ENCODE peak calls at places on chromosomes 13 and 19, in four cellular contexts. I, T, W and N are unnamed samples. For H3K4me1 and H3K27me3, the result is how much of the 10 kb centered on the place peaks cover.

GRCh38 chr19:30648321-30648720 is 276.1 kb downstream of the ZNF536 start:
- DNase-seq in I (no peak), T (no peak), W (no peak), N (no peak)

GRCh38 chr13:25207291-25207690 is 35.2 kb upstream of the AMER2 start:
- DNase-seq in I (no peak), T (no peak), W (no peak), N (no peak)

GRCh38 chr13:110536006-110536693 is 25.4 kb downstream of the RAB20 start:
- DNase-seq in I (no peak), T (no peak), W (no peak), N (no peak)

GRCh38 chr13:51520524-51520923 is 63.7 kb upstream of the WDFY2 start:
- DNase-seq in I (no peak), T (no peak), W (no peak), N (no peak)

GRCh38 chr13:29908411-29908810 is 58.0 kb upstream of the UBL3 start:
- DNase-seq in I (no peak), T (peak), W (no peak), N (peak)

GRCh38 chr19:1825909-1826556 is 14.0 kb upstream of the ATP8B3 start:
- DNase-seq in I (peak), T (peak), W (peak), N (peak)

GRCh38 chr13:97344250-97345175 is 89.5 kb upstream of the RAP2A start:
- DNase-seq in I (peak), T (peak), W (peak), N (no peak)

GRCh38 chr13:100040196-100040595 is 48.7 kb upstream of the PCCA start:
- DNase-seq in I (no peak), T (no peak), W (no peak), N (no peak)

GRCh38 chr19:54245936-54246335 is 3.3 kb upstream of the LILRA6 start:
- DNase-seq in I (no peak), T (no peak), W (no peak), N (no peak)

GRCh38 chr13:73210218-73210883 is 151.5 kb downstream of the KLF5 start:
- DNase-seq in I (no peak), T (no peak), W (no peak), N (no peak)

GRCh38 chr13:26663801-26664200 is 96.8 kb downstream of the GPR12 start:
- DNase-seq in I (no peak), T (no peak), W (no peak), N (no peak)

GRCh38 chr13:114130708-114131580 is 1.5 kb downstream of the RASA3 start:
- DNase-seq in I (peak), T (peak), W (peak), N (peak)

GRCh38 chr13:113499936-113500335 is 9.4 kb upstream of the DCUN1D2 start:
- DNase-seq in I (no peak), T (no peak), W (no peak), N (no peak)

GRCh38 chr19:10516671-10517286 is 468 bp downstream of the S1PR5 start:
- DNase-seq in I (peak), T (no peak), W (no peak), N (no peak)

GRCh38 chr13:22064854-22065646 is 394.2 kb downstream of the FGF9 start:
- DNase-seq in I (no peak), T (no peak), W (no peak), N (no peak)

GRCh38 chr19:3162418-3163229 is 15.9 kb upstream of the S1PR4 start:
- DNase-seq in I (peak), T (no peak), W (no peak), N (no peak)

GRCh38 chr19:38070573-38070972 is 153.4 kb downstream of the DPF1 start:
- DNase-seq in I (no peak), T (no peak), W (no peak), N (peak)

GRCh38 chr19:8601796-8602195 is 8.7 kb downstream of the ADAMTS10 start:
- DNase-seq in I (no peak), T (no peak), W (no peak), N (no peak)

GRCh38 chr13:48159436-48160225 is 64.7 kb upstream of the MED4 start:
- DNase-seq in I (no peak), T (no peak), W (no peak), N (peak)

GRCh38 chr19:3723883-3724282 is 15.7 kb downstream of the TJP3 start:
- DNase-seq in I (peak), T (no peak), W (no peak), N (no peak)

GRCh38 chr19:4914736-4915501 is 5.6 kb downstream of the UHRF1 start:
- DNase-seq in I (no peak), T (no peak), W (peak), N (peak)

GRCh38 chr13:35164324-35164932 is 222.4 kb downstream of the NBEA start:
- DNase-seq in I (peak), T (no peak), W (no peak), N (no peak)

GRCh38 chr13:112625698-112626097 is 37.7 kb upstream of the TUBGCP3 start:
- DNase-seq in I (no peak), T (no peak), W (no peak), N (no peak)

GRCh38 chr13:44435142-44435982 is 61.7 kb downstream of the SERP2 start:
- DNase-seq in I (peak), T (peak), W (peak), N (peak)

GRCh38 chr19:31014668-31015067 is 334.6 kb downstream of the TSHZ3 start:
- DNase-seq in I (no peak), T (no peak), W (no peak), N (no peak)

GRCh38 chr13:105121221-105121620 is 1414.2 kb downstream of the EFNB2 start:
- DNase-seq in I (no peak), T (no peak), W (no peak), N (no peak)

GRCh38 chr19:52296773-52297600 is at the start of gene ZNF480:
- DNase-seq in I (peak), T (peak), W (peak), N (peak)

GRCh38 chr13:47433461-47434005 is 536.7 kb upstream of the HTR2A start:
- DNase-seq in I (no peak), T (no peak), W (no peak), N (no peak)

GRCh38 chr19:46328079-46328478 is 18.8 kb upstream of the PPP5C start:
- DNase-seq in I (no peak), T (no peak), W (no peak), N (no peak)

GRCh38 chr19:10612515-10613119 is 12.7 kb upstream of the SLC44A2 start:
- DNase-seq in I (no peak), T (peak), W (no peak), N (no peak)

GRCh38 chr13:53200498-53201453 is 172.2 kb downstream of the OLFM4 start:
- DNase-seq in I (peak), T (no peak), W (no peak), N (no peak)

GRCh38 chr19:14536926-14537692 is 7.7 kb downstream of the TECR start:
- DNase-seq in I (peak), T (peak), W (no peak), N (no peak)

GRCh38 chr13:75415720-75416119 is 66.2 kb downstream of the TBC1D4 start:
- DNase-seq in I (no peak), T (no peak), W (no peak), N (no peak)

GRCh38 chr13:73702419-73703071 is 431.7 kb downstream of the KLF12 start:
- DNase-seq in I (peak), T (no peak), W (no peak), N (no peak)

GRCh38 chr13:21060827-21061076 is 634 bp downstream of the LATS2 start:
- DNase-seq in I (peak), T (no peak), W (no peak), N (peak)

GRCh38 chr19:38281820-38282566 is 17.6 kb downstream of the SPINT2 start:
- DNase-seq in I (no peak), T (no peak), W (no peak), N (no peak)

GRCh38 chr13:51518847-51519246 is 65.4 kb upstream of the WDFY2 start:
- DNase-seq in I (no peak), T (no peak), W (no peak), N (no peak)

GRCh38 chr19:3398114-3398899 is 31.9 kb downstream of the NFIC start:
- DNase-seq in I (peak), T (peak), W (no peak), N (no peak)

GRCh38 chr19:39115105-39115847 is 10.3 kb upstream of the PAK4 start:
- DNase-seq in I (no peak), T (no peak), W (no peak), N (no peak)

GRCh38 chr19:41928221-41928683 is at the start of gene ERFL:
- DNase-seq in I (peak), T (no peak), W (no peak), N (no peak)
- H3K4me1 ChIP-seq in I (under half), T (under half), W (under half), N (under half)

GRCh38 chr19:32240316-32240715 is 105.1 kb upstream of the ZNF507 start:
- DNase-seq in I (no peak), T (no peak), W (no peak), N (no peak)

GRCh38 chr19:32234663-32235217 is 110.7 kb upstream of the ZNF507 start:
- DNase-seq in I (no peak), T (no peak), W (no peak), N (no peak)

GRCh38 chr19:32241957-32242710 is 103.3 kb upstream of the ZNF507 start:
- DNase-seq in I (no peak), T (no peak), W (no peak), N (no peak)

GRCh38 chr19:32233885-32234284 is 111.5 kb upstream of the ZNF507 start:
- DNase-seq in I (no peak), T (no peak), W (no peak), N (no peak)

GRCh38 chr19:32238076-32238475 is 107.3 kb upstream of the ZNF507 start:
- DNase-seq in I (no peak), T (no peak), W (no peak), N (no peak)
- H3K27me3 ChIP-seq in I (under half), T (under half), W (under half), N (under half)

GRCh38 chr19:16217671-16218464 is 20.2 kb downstream of the AP1M1 start:
- DNase-seq in I (no peak), T (no peak), W (no peak), N (no peak)
- H3K27ac ChIP-seq in I (no peak), T (no peak), W (no peak), N (no peak)

GRCh38 chr19:35433448-35433847 is 14.6 kb upstream of the FFAR2 start:
- DNase-seq in I (no peak), T (no peak), W (no peak), N (no peak)
- H3K4me1 ChIP-seq in I (under half), T (under half), W (under half), N (under half)